ENCODE peak calls at places on chromosomes 12 and 14, in seven cellular contexts. One of them, this sample, is unnamed.

GRCh38 chr14:28785096-28785952 is 18.7 kb downstream of the FOXG1 start:
- DNase-seq in thoracic aorta: no peak
- DNase-seq in lower lobe of right lung: no peak
- DNase-seq in A549: no peak
- DNase-seq in sigmoid colon: no peak
- DNase-seq in astrocyte: no peak
- DNase-seq in left ventricle myocardium inferior: no peak
- DNase-seq in this sample: no peak

GRCh38 chr12:94225924-94226630 is 77.7 kb downstream of the PLXNC1 start:
- DNase-seq in sigmoid colon: no peak
- DNase-seq in A549: no peak
- DNase-seq in lower lobe of right lung: no peak
- DNase-seq in left ventricle myocardium inferior: no peak
- DNase-seq in astrocyte: no peak
- DNase-seq in thoracic aorta: no peak
- DNase-seq in this sample: no peak

GRCh38 chr14:88553886-88554457 is 835 bp downstream of the PTPN21 start:
- DNase-seq in lower lobe of right lung: no peak
- DNase-seq in thoracic aorta: no peak
- DNase-seq in A549: no peak
- DNase-seq in left ventricle myocardium inferior: no peak
- DNase-seq in astrocyte: peak; percentile 22
- DNase-seq in sigmoid colon: no peak
- DNase-seq in this sample: peak; percentile 42

GRCh38 chr12:67456281-67456918 is 187.2 kb downstream of the CAND1 start:
- DNase-seq in thoracic aorta: no peak
- DNase-seq in astrocyte: peak; percentile 85
- DNase-seq in A549: no peak
- DNase-seq in left ventricle myocardium inferior: no peak
- DNase-seq in lower lobe of right lung: no peak
- DNase-seq in sigmoid colon: no peak
- DNase-seq in this sample: peak; percentile 96

GRCh38 chr14:89848165-89848564 is 106.4 kb downstream of the EFCAB11 start:
- DNase-seq in astrocyte: no peak
- DNase-seq in sigmoid colon: no peak
- DNase-seq in A549: no peak
- DNase-seq in thoracic aorta: no peak
- DNase-seq in lower lobe of right lung: no peak
- DNase-seq in left ventricle myocardium inferior: no peak
- DNase-seq in this sample: peak; percentile 50

GRCh38 chr12:17284873-17285272 is 678.9 kb upstream of the LMO3 start:
- DNase-seq in thoracic aorta: no peak
- DNase-seq in sigmoid colon: no peak
- DNase-seq in A549: no peak
- DNase-seq in left ventricle myocardium inferior: no peak
- DNase-seq in astrocyte: no peak
- DNase-seq in lower lobe of right lung: no peak
- DNase-seq in this sample: no peak

GRCh38 chr12:115419145-115419646 is 735.2 kb upstream of the TBX3 start:
- DNase-seq in A549: no peak
- DNase-seq in sigmoid colon: no peak
- DNase-seq in left ventricle myocardium inferior: no peak
- DNase-seq in thoracic aorta: no peak
- DNase-seq in astrocyte: no peak
- DNase-seq in lower lobe of right lung: no peak
- DNase-seq in this sample: no peak

GRCh38 chr14:59177229-59177628 is 11.2 kb upstream of the DAAM1 start:
- DNase-seq in left ventricle myocardium inferior: no peak
- DNase-seq in A549: no peak
- DNase-seq in astrocyte: no peak
- DNase-seq in lower lobe of right lung: no peak
- DNase-seq in sigmoid colon: no peak
- DNase-seq in thoracic aorta: no peak
- DNase-seq in this sample: no peak

GRCh38 chr14:22493753-22494152 is 95.3 kb downstream of the DAD1 start:
- DNase-seq in thoracic aorta: no peak
- DNase-seq in sigmoid colon: no peak
- DNase-seq in A549: no peak
- DNase-seq in astrocyte: no peak
- DNase-seq in left ventricle myocardium inferior: no peak
- DNase-seq in lower lobe of right lung: no peak
- DNase-seq in this sample: no peak

DNA sequence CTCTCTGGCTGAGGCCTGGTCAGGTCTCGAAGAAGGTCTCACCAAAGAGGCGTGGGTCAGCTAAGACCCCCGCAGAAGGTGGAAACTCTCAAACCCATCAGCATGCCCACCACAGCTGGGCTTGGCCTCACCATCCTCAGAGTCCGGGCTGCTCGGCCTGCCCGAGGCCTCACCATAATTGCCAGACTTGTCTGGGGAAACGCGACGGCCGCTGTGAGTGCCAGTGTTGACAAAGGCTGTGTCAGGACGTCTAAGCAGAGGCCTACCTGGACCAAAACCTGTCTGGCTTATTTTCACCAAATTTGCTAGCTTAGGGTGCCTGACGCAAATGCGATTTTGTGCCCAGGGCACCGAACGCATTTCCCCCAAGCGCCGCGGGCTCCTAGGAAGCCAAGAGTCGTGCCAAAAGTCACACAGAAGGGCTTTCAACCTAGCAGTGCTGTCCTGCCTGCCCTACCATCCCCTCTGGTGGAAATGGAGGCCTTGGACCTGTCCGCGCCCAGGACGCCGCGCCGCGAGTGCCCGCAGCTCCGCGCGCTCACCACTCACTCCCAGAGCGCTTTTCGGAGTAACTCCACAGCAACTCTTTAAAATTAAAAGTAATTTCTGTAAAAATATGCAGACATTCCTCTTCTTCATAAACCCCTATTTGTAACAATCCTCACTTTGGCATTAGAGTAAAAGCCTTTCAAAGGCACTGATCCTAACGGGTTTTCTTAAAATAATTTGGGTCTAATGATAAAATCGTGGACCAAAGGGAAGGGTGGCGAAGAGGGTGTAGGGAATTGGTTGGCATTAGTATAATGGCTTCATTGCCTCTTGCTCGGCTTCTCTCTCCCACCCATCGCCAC is 1.2 kb upstream of the ALX1 start:
- DNase-seq in left ventricle myocardium inferior: no peak
- DNase-seq in sigmoid colon: no peak
- DNase-seq in A549: no peak
- DNase-seq in lower lobe of right lung: peak; percentile 32
- DNase-seq in astrocyte: no peak
- DNase-seq in thoracic aorta: no peak
- DNase-seq in this sample: no peak
- H3K4me3 ChIP-seq in left ventricle myocardium inferior: peak overlapping the region; percentile 60
- H3K4me3 ChIP-seq in sigmoid colon: no peak overlapping the region
- H3K4me3 ChIP-seq in A549: no peak overlapping the region
- H3K4me3 ChIP-seq in lower lobe of right lung: no peak overlapping the region
- H3K4me3 ChIP-seq in astrocyte: no peak overlapping the region
- H3K4me3 ChIP-seq in thoracic aorta: no peak overlapping the region
- H3K4me3 ChIP-seq in this sample: no peak overlapping the region

GRCh38 chr14:64841772-64842490 is 37.8 kb downstream of the SPTB start:
- DNase-seq in sigmoid colon: no peak
- DNase-seq in left ventricle myocardium inferior: peak; percentile 61
- DNase-seq in A549: no peak
- DNase-seq in thoracic aorta: peak; percentile 19
- DNase-seq in lower lobe of right lung: no peak
- DNase-seq in astrocyte: no peak
- DNase-seq in this sample: no peak

GRCh38 chr14:64838656-64839055 is 41.1 kb downstream of the SPTB start:
- DNase-seq in astrocyte: no peak
- DNase-seq in thoracic aorta: no peak
- DNase-seq in lower lobe of right lung: no peak
- DNase-seq in left ventricle myocardium inferior: no peak
- DNase-seq in sigmoid colon: no peak
- DNase-seq in A549: no peak
- DNase-seq in this sample: no peak

GRCh38 chr14:64844993-64845536 is 34.6 kb downstream of the SPTB start:
- DNase-seq in thoracic aorta: no peak
- DNase-seq in lower lobe of right lung: no peak
- DNase-seq in A549: no peak
- DNase-seq in sigmoid colon: no peak
- DNase-seq in astrocyte: no peak
- DNase-seq in left ventricle myocardium inferior: no peak
- DNase-seq in this sample: no peak

GRCh38 chr14:64844272-64844671 is 35.4 kb downstream of the SPTB start:
- DNase-seq in sigmoid colon: no peak
- DNase-seq in thoracic aorta: no peak
- DNase-seq in A549: no peak
- DNase-seq in left ventricle myocardium inferior: no peak
- DNase-seq in lower lobe of right lung: no peak
- DNase-seq in astrocyte: no peak
- DNase-seq in this sample: no peak

GRCh38 chr14:64841121-64841611 is 38.5 kb downstream of the SPTB start:
- DNase-seq in A549: peak; percentile 58
- DNase-seq in left ventricle myocardium inferior: no peak
- DNase-seq in sigmoid colon: no peak
- DNase-seq in lower lobe of right lung: no peak
- DNase-seq in astrocyte: peak; percentile 57
- DNase-seq in thoracic aorta: no peak
- DNase-seq in this sample: peak; percentile 61
- TF ChIP-seq CTCF in A549: peak; percentile 45
- TF ChIP-seq CTCF in left ventricle myocardium inferior: peak; percentile 50
- TF ChIP-seq CTCF in sigmoid colon: no peak
- TF ChIP-seq CTCF in lower lobe of right lung: no peak
- TF ChIP-seq CTCF in astrocyte: peak; percentile 74
- TF ChIP-seq CTCF in thoracic aorta: no peak
- TF ChIP-seq CTCF in this sample: peak; percentile 53

GRCh38 chr12:53465679-53466078 is 13.8 kb downstream of the PCBP2 start:
- DNase-seq in thoracic aorta: no peak
- DNase-seq in A549: no peak
- DNase-seq in sigmoid colon: no peak
- DNase-seq in astrocyte: no peak
- DNase-seq in left ventricle myocardium inferior: no peak
- DNase-seq in lower lobe of right lung: no peak
- DNase-seq in this sample: no peak
- H3K4me3 ChIP-seq in thoracic aorta: no peak overlapping the region
- H3K4me3 ChIP-seq in A549: no peak overlapping the region
- H3K4me3 ChIP-seq in sigmoid colon: no peak overlapping the region
- H3K4me3 ChIP-seq in astrocyte: no peak overlapping the region
- H3K4me3 ChIP-seq in left ventricle myocardium inferior: no peak overlapping the region
- H3K4me3 ChIP-seq in lower lobe of right lung: no peak overlapping the region
- H3K4me3 ChIP-seq in this sample: no peak overlapping the region

DNA sequence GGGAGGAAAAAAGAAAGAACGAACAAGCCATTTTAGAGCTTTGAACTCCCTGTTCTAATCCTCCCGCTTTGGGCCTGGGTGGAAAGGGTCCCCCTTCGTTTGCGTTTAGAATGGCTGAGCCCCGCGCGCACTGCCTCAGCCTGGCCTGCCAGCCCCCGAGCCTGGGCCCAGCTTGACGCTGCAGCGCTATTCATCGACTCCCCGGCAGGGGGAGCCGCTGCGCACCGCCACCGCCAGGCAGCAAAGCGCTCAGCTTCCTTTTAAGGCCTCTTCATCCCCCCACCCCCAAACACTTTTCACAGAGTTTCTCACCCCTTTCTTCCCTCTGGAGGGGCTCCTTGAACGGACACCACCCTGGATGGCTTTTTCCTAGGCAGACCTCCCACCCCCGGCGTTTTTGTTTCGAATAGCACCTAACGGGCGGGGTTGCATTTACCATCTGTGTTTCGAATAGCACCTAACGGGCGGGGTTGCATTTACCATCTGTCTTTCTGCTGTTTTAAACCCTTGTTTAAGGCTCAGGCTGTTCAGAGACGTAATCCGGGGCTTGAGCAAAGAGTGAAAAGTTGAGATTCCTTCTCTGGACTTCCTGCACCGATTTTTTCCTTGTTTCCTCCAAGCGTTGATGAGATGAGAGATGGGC is 56.4 kb upstream of the PIWIL1 start:
- DNase-seq in astrocyte: no peak
- DNase-seq in thoracic aorta: no peak
- DNase-seq in lower lobe of right lung: no peak
- DNase-seq in A549: peak; percentile 25
- DNase-seq in sigmoid colon: no peak
- DNase-seq in left ventricle myocardium inferior: no peak
- DNase-seq in this sample: no peak
- TF ChIP-seq CTCF in astrocyte: no peak
- TF ChIP-seq CTCF in thoracic aorta: peak; percentile 61
- TF ChIP-seq CTCF in lower lobe of right lung: peak; percentile 83
- TF ChIP-seq CTCF in A549: peak; percentile 44
- TF ChIP-seq CTCF in sigmoid colon: no peak
- TF ChIP-seq CTCF in left ventricle myocardium inferior: peak; percentile 79
- TF ChIP-seq CTCF in this sample: peak; percentile 21

DNA sequence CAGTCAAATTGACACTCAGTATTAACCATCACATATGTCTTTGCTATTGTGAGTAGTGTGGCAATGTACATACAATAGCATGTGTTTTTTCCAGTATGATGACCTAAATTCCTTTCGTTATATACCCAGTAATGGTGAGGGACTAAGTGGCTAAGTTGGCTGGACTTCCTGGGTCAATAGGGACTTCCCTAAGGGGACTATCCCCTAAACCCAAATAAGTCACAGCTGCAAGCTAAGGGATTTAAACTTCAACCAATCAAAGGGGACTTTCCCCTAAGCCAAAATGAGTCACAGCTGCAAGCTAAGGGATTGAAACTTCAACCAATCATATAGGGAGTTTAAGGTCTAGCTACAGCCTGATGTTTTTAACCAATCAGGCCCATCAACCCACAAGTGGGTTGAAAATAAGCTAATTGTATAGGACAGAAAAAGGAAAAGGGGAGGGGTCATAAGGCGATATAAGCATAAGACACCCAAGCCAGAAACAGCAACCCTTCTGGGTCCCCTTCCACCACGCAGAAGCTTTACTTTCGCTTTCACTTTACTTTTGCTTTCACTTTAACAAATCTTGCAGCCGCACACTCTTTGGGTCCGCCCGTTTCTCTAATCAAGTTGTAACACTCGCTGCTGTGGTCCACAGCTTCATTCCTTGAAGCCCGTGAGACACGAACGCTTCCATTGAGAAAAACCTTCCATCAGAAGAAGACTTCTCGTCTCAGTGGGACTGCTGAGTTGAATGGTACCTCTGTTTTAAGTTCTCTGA is 404.4 kb downstream of the FLRT2 start:
- DNase-seq in left ventricle myocardium inferior: no peak
- DNase-seq in A549: peak; percentile 13
- DNase-seq in thoracic aorta: no peak
- DNase-seq in astrocyte: no peak
- DNase-seq in sigmoid colon: peak; percentile 61
- DNase-seq in lower lobe of right lung: peak; percentile 47
- DNase-seq in this sample: peak; percentile 4
- H3K4me3 ChIP-seq in left ventricle myocardium inferior: peak overlapping the region; percentile 62
- H3K4me3 ChIP-seq in A549: peak overlapping the region; percentile 58
- H3K4me3 ChIP-seq in thoracic aorta: peak overlapping the region; percentile 68
- H3K4me3 ChIP-seq in astrocyte: peak overlapping the region; percentile 43
- H3K4me3 ChIP-seq in sigmoid colon: peak overlapping the region; percentile 19
- H3K4me3 ChIP-seq in lower lobe of right lung: peak overlapping the region; percentile 53
- H3K4me3 ChIP-seq in this sample: peak overlapping the region; percentile 36

DNA sequence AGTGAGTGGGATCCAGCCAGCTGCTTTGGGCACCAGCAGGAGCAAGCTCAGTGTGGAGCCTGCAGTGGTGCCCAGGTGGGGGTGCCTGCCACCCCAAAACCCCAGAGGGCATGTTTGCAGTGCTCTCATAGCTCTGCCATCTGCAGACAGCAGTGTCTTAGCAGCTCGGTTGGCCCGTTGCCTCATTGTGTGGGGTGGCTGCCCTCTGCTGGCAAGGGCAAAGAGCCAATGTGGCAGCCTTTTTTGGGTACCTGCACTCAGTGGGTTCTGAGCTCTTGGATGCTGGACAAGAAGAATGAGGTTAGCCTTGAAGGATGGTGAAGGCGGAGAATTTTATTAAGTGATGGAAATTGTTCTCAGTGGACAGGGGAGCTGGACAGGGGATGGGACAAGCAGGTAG is 52.3 kb downstream of the NEUROD4 start:
- DNase-seq in sigmoid colon: no peak
- DNase-seq in left ventricle myocardium inferior: peak; percentile 55
- DNase-seq in astrocyte: no peak
- DNase-seq in lower lobe of right lung: peak; percentile 69
- DNase-seq in A549: peak; percentile 7
- DNase-seq in thoracic aorta: no peak
- DNase-seq in this sample: peak; percentile 6
- TF ChIP-seq CTCF in sigmoid colon: no peak
- TF ChIP-seq CTCF in left ventricle myocardium inferior: peak; percentile 45
- TF ChIP-seq CTCF in astrocyte: peak; percentile 8
- TF ChIP-seq CTCF in lower lobe of right lung: peak; percentile 46
- TF ChIP-seq CTCF in A549: peak; percentile 50
- TF ChIP-seq CTCF in thoracic aorta: no peak
- TF ChIP-seq CTCF in this sample: no peak